ENCODE peak calls at places on chromosomes 16 and 17, in nine cellular contexts. M, I, X, J, Q, R, T, K and Z are unnamed samples.
A peak's percentile ranks its signal among the peaks of the same experiment; 100 is the strongest.

GRCh38 chr16:70746708-70747424 is 54.1 kb downstream of the VAC14 start:
- DNase-seq in T (peak; percentile 77), R (no peak), I (peak; percentile 65), J (peak; percentile 82), X (peak; percentile 84), M (peak; percentile 85), K (peak; percentile 90), Q (no peak), Z (peak; percentile 75)

GRCh38 chr17:28388106-28388505 is 16.6 kb downstream of the SARM1 start:
- DNase-seq in R (no peak), M (no peak), X (no peak), J (no peak), I (no peak), K (no peak), T (no peak), Q (no peak), Z (no peak)

GRCh38 chr17:39139137-39139516 is 12.3 kb downstream of the PLXDC1 start:
- DNase-seq in J (peak; percentile 68), K (no peak), M (no peak), R (no peak), X (no peak), I (no peak), Q (no peak), T (no peak), Z (peak; percentile 87)

GRCh38 chr17:3574231-3574630 is 16.6 kb upstream of the TRPV3 start:
- DNase-seq in M (no peak), K (no peak), X (peak; percentile 25), I (no peak), T (no peak), J (no peak), Q (no peak), R (no peak), Z (no peak)

GRCh38 chr17:3860939-3861338 is 14.9 kb upstream of the NCBP3 start:
- DNase-seq in R (no peak), J (no peak), K (no peak), M (no peak), I (no peak), Q (no peak), X (no peak), T (no peak), Z (no peak)

GRCh38 chr16:85003723-85004586 is 7.4 kb downstream of the ZDHHC7 start:
- DNase-seq in M (no peak), R (no peak), T (no peak), X (no peak), J (no peak), K (no peak), Q (no peak), I (no peak), Z (no peak)

GRCh38 chr17:29443041-29443440 is 52.9 kb downstream of the TAOK1 start:
- DNase-seq in J (no peak), Q (no peak), T (no peak), R (no peak), K (no peak), M (no peak), I (no peak), X (no peak), Z (no peak)

GRCh38 chr17:47959825-47960655 is 2.4 kb upstream of the PRR15L start:
- DNase-seq in K (peak; percentile 78), R (no peak), Q (no peak), T (no peak), I (no peak), J (no peak), X (no peak), M (peak; percentile 78), Z (no peak)

GRCh38 chr16:88595921-88596320 is 25.7 kb downstream of the ZC3H18 start:
- DNase-seq in I (no peak), R (no peak), M (no peak), T (no peak), X (peak; percentile 59), Q (no peak), K (no peak), J (no peak), Z (no peak)

GRCh38 chr16:19348578-19349315 is 63.2 kb downstream of the CLEC19A start:
- DNase-seq in X (peak; percentile 74), I (no peak), M (peak; percentile 35), T (no peak), Q (peak; percentile 38), K (no peak), J (no peak), R (no peak), Z (no peak)

GRCh38 chr16:49019826-49020401 is 261.7 kb downstream of the CBLN1 start:
- DNase-seq in Q (no peak), R (no peak), M (no peak), I (no peak), X (no peak), T (no peak), K (peak; percentile 27), J (no peak), Z (no peak)

GRCh38 chr16:66701061-66701460 is 4.5 kb upstream of the CMTM4 start:
- DNase-seq in T (no peak), K (no peak), M (no peak), X (no peak), R (no peak), J (no peak), Q (no peak), I (peak; percentile 31), Z (no peak)

GRCh38 chr17:10233157-10233556 is 34.8 kb upstream of the GAS7 start:
- DNase-seq in Q (no peak), X (no peak), J (no peak), T (no peak), K (no peak), M (no peak), I (no peak), R (no peak), Z (no peak)

GRCh38 chr17:32546031-32546444 is 59.2 kb downstream of the CDK5R1 start:
- DNase-seq in K (no peak), Q (no peak), I (no peak), X (no peak), T (no peak), J (no peak), R (no peak), M (no peak), Z (no peak)

GRCh38 chr17:65559802-65560627 is 1.4 kb downstream of the AXIN2 start:
- DNase-seq in J (no peak), T (peak; percentile 41), R (no peak), I (no peak), X (peak; percentile 83), M (peak; percentile 30), K (no peak), Q (peak; percentile 76), Z (no peak)

GRCh38 chr16:28567292-28567691 is 13.6 kb downstream of the SGF29 start:
- DNase-seq in I (no peak), M (no peak), R (no peak), Q (no peak), K (no peak), T (no peak), J (no peak), X (no peak), Z (no peak)

GRCh38 chr17:41082565-41083136 is 1.3 kb upstream of the KRTAP4-7 start:
- DNase-seq in X (no peak), T (no peak), M (no peak), R (no peak), J (no peak), K (no peak), Q (no peak), I (no peak), Z (no peak)

GRCh38 chr17:58741121-58741625 is 14.5 kb upstream of the PPM1E start:
- DNase-seq in X (no peak), J (peak; percentile 27), M (no peak), R (no peak), T (no peak), Q (no peak), K (no peak), I (no peak), Z (no peak)

GRCh38 chr16:86072328-86073102 is 173.6 kb downstream of the IRF8 start:
- DNase-seq in I (peak; percentile 16), M (peak; percentile 61), T (peak; percentile 41), R (peak; percentile 5), J (peak; percentile 77), K (peak; percentile 72), X (peak; percentile 23), Q (peak; percentile 82), Z (peak; percentile 65)

GRCh38 chr17:73430848-73431247 is 119.0 kb upstream of the CDC42EP4 start:
- DNase-seq in X (no peak), K (peak; percentile 43), M (no peak), T (no peak), J (no peak), I (peak; percentile 86), Q (no peak), R (no peak), Z (peak; percentile 31)

GRCh38 chr17:49341356-49341755 is 20.7 kb downstream of the ZNF652 start:
- DNase-seq in Q (no peak), I (no peak), J (no peak), X (no peak), K (no peak), R (no peak), M (no peak), T (no peak), Z (no peak)
- H3K27ac ChIP-seq in Q (no peak overlapping the region), I (no peak overlapping the region), J (no peak overlapping the region), X (peak overlapping the region; percentile 41), K (no peak overlapping the region), R (no peak overlapping the region), M (no peak overlapping the region), T (no peak overlapping the region), Z (no peak overlapping the region)

DNA sequence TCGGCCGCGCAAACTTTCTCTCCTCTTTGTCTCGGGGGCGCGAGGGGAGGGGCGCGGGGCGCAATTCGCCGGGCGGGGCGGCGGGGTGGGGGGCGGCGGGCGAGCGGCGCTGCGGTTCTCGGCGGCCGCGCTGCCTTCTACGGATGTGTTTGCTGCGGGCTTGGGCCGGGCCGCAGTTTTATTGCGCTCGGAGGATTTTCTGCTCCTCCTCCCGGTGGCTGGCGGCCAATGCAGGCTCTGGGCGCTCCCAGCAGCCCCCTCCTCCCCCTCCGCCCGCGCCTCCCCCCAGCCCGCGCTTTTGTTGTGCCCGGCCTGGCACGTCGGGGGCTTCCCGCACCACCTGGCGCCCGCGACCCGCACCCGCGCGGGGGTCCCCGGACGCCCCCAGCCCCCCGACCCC is at the start of gene TIMP2:
- DNase-seq in R (peak; percentile 57), I (peak; percentile 85), K (peak; percentile 89), M (peak; percentile 87), X (peak; percentile 96), T (peak; percentile 89), J (peak; percentile 71), Q (peak; percentile 90), Z (peak; percentile 75)
- TF ChIP-seq CTCF in R (peak; percentile 22), I (no peak), K (peak; percentile 41), M (peak; percentile 25), X (peak; percentile 65), T (peak; percentile 17), J (no peak), Q (no peak), Z (peak; percentile 26)

DNA sequence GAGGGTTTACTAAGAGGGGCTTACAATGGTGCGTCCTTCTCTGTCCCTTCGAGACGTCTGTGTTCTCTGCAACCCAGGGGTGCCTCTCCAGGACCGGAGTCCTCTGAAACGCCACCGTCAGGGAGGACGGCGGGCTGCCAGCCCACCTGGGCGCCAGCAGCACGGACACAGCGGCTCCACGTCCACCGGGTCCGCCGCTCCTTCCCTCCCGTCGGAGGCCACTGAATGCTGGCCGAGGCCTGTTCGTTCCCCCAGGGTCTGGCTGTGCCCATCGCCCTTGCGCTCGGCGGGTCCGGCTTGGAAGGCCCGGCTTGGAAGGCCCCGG is 403 bp downstream of the TEPSIN start:
- DNase-seq in Q (no peak), M (no peak), R (no peak), I (no peak), K (no peak), J (no peak), T (no peak), X (no peak), Z (no peak)
- H3K27ac ChIP-seq in Q (peak overlapping the region; percentile 6), M (peak overlapping the region; percentile 76), R (peak overlapping the region; percentile 47), I (peak overlapping the region; percentile 62), K (no peak overlapping the region), J (no peak overlapping the region), T (peak overlapping the region; percentile 96), X (peak overlapping the region; percentile 70), Z (peak overlapping the region; percentile 69)

GRCh38 chr16:31298958-31299357 is 39.2 kb downstream of the ITGAM start:
- DNase-seq in I (no peak), X (no peak), J (no peak), K (no peak), M (no peak), T (no peak), Q (no peak), R (no peak), Z (no peak)
- TF ChIP-seq CTCF in I (peak; percentile 69), X (no peak), J (peak; percentile 19), K (peak; percentile 22), M (no peak), T (peak; percentile 32), Q (no peak), R (peak; percentile 11), Z (no peak)